ENCODE peak calls at places on chromosome 2, in five cellular contexts. L, M, X, A and R are unnamed samples.

GRCh38 chr2:58558866-58559265 is 317.7 kb upstream of the FANCL start:
- DNase-seq in L (no peak), M (no peak), X (no peak), A (no peak), R (no peak)

GRCh38 chr2:236581546-236581945 is 11.9 kb downstream of the ACKR3 start:
- DNase-seq in L (no peak), M (no peak), X (no peak), A (no peak), R (no peak)

GRCh38 chr2:151498178-151498577 is 88.5 kb downstream of the RIF1 start:
- DNase-seq in L (no peak), M (no peak), X (no peak), A (no peak), R (no peak)

GRCh38 chr2:45483997-45484396 is 127.1 kb downstream of the SRBD1 start:
- DNase-seq in L (no peak), M (no peak), X (no peak), A (no peak), R (no peak)

GRCh38 chr2:105099153-105099552 is 61.3 kb downstream of the MRPS9 start:
- DNase-seq in L (no peak), M (no peak), X (no peak), A (no peak), R (no peak)

GRCh38 chr2:239882781-239883180 is 142.4 kb downstream of the NDUFA10 start:
- DNase-seq in L (no peak), M (peak), X (no peak), A (no peak), R (no peak)

GRCh38 chr2:239293450-239294430 is 107.1 kb downstream of the HDAC4 start:
- DNase-seq in L (peak), M (no peak), X (no peak), A (no peak), R (no peak)

GRCh38 chr2:124402274-124402673 is 377.2 kb downstream of the CNTNAP5 start:
- DNase-seq in L (no peak), M (no peak), X (no peak), A (no peak), R (no peak)

GRCh38 chr2:20933692-20934091 is 110.2 kb downstream of the APOB start:
- DNase-seq in L (no peak), M (no peak), X (no peak), A (no peak), R (no peak)

GRCh38 chr2:30503692-30504076 is 56.6 kb downstream of the LCLAT1 start:
- DNase-seq in L (no peak), M (no peak), X (no peak), A (no peak), R (no peak)

GRCh38 chr2:195967336-195967735 is 101.3 kb downstream of the DNAH7 start:
- DNase-seq in L (no peak), M (no peak), X (peak), A (no peak), R (no peak)

GRCh38 chr2:85131116-85131515 is 2.1 kb upstream of the TCF7L1 start:
- DNase-seq in L (no peak), M (no peak), X (peak), A (no peak), R (no peak)

GRCh38 chr2:241945311-241945710 is 75.8 kb downstream of the RTP5 start:
- DNase-seq in L (no peak), M (no peak), X (no peak), A (no peak), R (no peak)

GRCh38 chr2:25247792-25248512 is 79.6 kb upstream of the POMC start:
- DNase-seq in L (no peak), M (no peak), X (no peak), A (no peak), R (no peak)

GRCh38 chr2:20012282-20013060 is at the start of gene MATN3:
- DNase-seq in L (peak), M (peak), X (no peak), A (no peak), R (no peak)

GRCh38 chr2:197647961-197648690 is 27.3 kb downstream of the RFTN2 start:
- DNase-seq in L (no peak), M (no peak), X (peak), A (no peak), R (no peak)

GRCh38 chr2:82508702-82509101 is 1950.4 kb downstream of the SUCLG1 start:
- DNase-seq in L (no peak), M (no peak), X (no peak), A (no peak), R (no peak)

GRCh38 chr2:157875720-157876065 is 437 bp downstream of the ACVR1 start:
- DNase-seq in L (no peak), M (peak), X (peak), A (no peak), R (no peak)

GRCh38 chr2:56898986-56899385 is 715.2 kb downstream of the CCDC85A start:
- DNase-seq in L (no peak), M (no peak), X (no peak), A (no peak), R (no peak)

GRCh38 chr2:23417310-23417709 is 32.3 kb downstream of the KLHL29 start:
- DNase-seq in L (no peak), M (no peak), X (no peak), A (no peak), R (no peak)

GRCh38 chr2:177143444-177143843 is 69.2 kb upstream of the HNRNPA3 start:
- DNase-seq in L (no peak), M (no peak), X (peak), A (no peak), R (no peak)

GRCh38 chr2:159126653-159127052 is 158.2 kb downstream of the TANC1 start:
- DNase-seq in L (no peak), M (no peak), X (no peak), A (peak), R (no peak)

GRCh38 chr2:189411860-189412259 is 29.4 kb upstream of the WDR75 start:
- DNase-seq in L (no peak), M (no peak), X (peak), A (peak), R (no peak)

GRCh38 chr2:126048719-126049118 is 607.2 kb upstream of the GYPC start:
- DNase-seq in L (no peak), M (no peak), X (no peak), A (no peak), R (no peak)

GRCh38 chr2:19682493-19682892 is 219.3 kb downstream of the TTC32 start:
- DNase-seq in L (no peak), M (no peak), X (no peak), A (no peak), R (no peak)

GRCh38 chr2:100235098-100235497 is 87.2 kb downstream of the LONRF2 start:
- DNase-seq in L (no peak), M (no peak), X (no peak), A (no peak), R (no peak)

GRCh38 chr2:160425394-160425793 is 68.2 kb downstream of the RBMS1 start:
- DNase-seq in L (no peak), M (no peak), X (no peak), A (no peak), R (no peak)

GRCh38 chr2:240930631-240931318 is 24.6 kb downstream of the CROCC2 start:
- DNase-seq in L (peak), M (no peak), X (no peak), A (no peak), R (no peak)

GRCh38 chr2:105102963-105103421 is 65.1 kb downstream of the MRPS9 start:
- DNase-seq in L (no peak), M (no peak), X (no peak), A (peak), R (no peak)

DNA sequence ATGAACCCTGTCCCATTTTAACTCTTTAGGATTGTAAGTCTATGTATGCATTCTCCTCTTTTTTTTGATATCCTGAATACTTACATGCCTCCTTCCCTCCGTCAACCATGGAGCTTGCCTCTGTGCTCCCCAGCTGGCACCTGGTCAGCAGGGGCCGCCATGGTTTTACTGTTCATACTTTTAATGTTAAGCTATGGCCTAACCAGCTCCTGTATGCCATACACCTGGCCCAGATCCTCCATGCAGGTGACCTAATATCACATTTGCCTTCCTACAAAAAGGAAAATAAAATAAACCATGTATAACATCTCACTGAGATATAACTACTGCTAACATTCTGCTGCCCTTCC is 283.1 kb upstream of the TRIB2 start:
- DNase-seq in L (no peak), M (no peak), X (no peak), A (no peak), R (no peak)
- TF ChIP-seq CTCF in L (no peak), M (no peak), X (no peak), A (no peak), R (no peak)

GRCh38 chr2:75560022-75560767 is 544 bp downstream of the EVA1A start:
- DNase-seq in L (no peak), M (no peak), X (peak), A (no peak), R (no peak)
- TF ChIP-seq CTCF in L (no peak), M (peak), X (peak), A (peak), R (no peak)

GRCh38 chr2:10007921-10008808 is 35.2 kb upstream of the KLF11 start:
- DNase-seq in L (peak), M (no peak), X (no peak), A (no peak), R (no peak)
- TF ChIP-seq CTCF in L (no peak), M (no peak), X (no peak), A (no peak), R (no peak)

GRCh38 chr2:224966663-224967062 is 75.6 kb downstream of the DOCK10 start:
- DNase-seq in L (no peak), M (no peak), X (no peak), A (no peak), R (no peak)

GRCh38 chr2:224970311-224970710 is 72.0 kb downstream of the DOCK10 start:
- DNase-seq in L (no peak), M (no peak), X (no peak), A (no peak), R (no peak)

GRCh38 chr2:224969095-224969494 is 73.2 kb downstream of the DOCK10 start:
- DNase-seq in L (no peak), M (no peak), X (no peak), A (no peak), R (no peak)

GRCh38 chr2:224969633-224970292 is 72.5 kb downstream of the DOCK10 start:
- DNase-seq in L (no peak), M (no peak), X (no peak), A (no peak), R (no peak)

GRCh38 chr2:224968051-224968450 is 74.2 kb downstream of the DOCK10 start:
- DNase-seq in L (no peak), M (no peak), X (no peak), A (no peak), R (no peak)
- TF ChIP-seq CTCF in L (no peak), M (no peak), X (no peak), A (no peak), R (no peak)

DNA sequence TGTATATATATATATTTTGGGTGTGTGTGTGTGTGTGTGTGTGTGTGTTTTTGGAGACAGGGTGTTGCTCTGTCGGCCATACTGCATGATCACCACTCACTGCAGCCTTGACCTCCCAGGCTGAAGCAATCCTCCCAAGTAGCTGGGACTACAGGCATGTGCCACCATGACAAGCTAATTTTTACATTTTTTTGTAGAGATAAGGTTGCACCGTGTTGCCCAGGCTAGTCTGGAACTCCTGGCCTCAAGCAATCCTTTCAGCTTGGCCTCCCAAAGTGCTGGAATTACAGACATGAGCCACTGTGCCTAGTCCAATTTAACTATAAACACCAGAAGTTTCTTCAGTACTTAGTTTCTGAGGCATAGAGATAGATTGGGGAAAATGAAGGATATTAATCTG is 18.3 kb downstream of the LIMS1 start:
- DNase-seq in L (no peak), M (no peak), X (no peak), A (no peak), R (no peak)
- TF ChIP-seq CTCF in L (no peak), M (no peak), X (no peak), A (no peak), R (no peak)

GRCh38 chr2:83826601-83827000 is 632.5 kb downstream of the SUCLG1 start:
- DNase-seq in L (no peak), M (no peak), X (no peak), A (no peak), R (no peak)

GRCh38 chr2:83823238-83823637 is 635.8 kb downstream of the SUCLG1 start:
- DNase-seq in L (no peak), M (no peak), X (no peak), A (no peak), R (no peak)

DNA sequence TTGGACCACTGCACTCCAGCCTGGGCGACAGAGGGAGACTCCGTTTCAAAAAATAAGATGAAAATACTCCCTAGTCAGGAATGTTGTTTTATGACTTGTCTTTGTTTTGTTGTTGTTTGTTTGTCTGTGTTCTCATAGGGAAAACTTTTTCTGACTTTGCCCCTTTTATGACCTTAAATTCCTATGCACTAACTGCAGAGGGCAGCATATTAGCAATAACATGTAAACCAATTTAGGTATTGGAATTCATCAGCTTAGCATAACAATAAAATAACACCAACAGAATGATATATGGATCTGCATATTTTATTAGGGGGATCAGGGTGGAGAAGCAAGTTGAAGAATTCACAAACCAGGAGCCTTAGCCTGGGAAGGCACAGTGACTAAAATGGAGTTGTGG is 631.5 kb downstream of the SUCLG1 start:
- DNase-seq in L (no peak), M (no peak), X (no peak), A (no peak), R (no peak)
- TF ChIP-seq CTCF in L (no peak), M (peak), X (no peak), A (no peak), R (no peak)

GRCh38 chr2:226698671-226699070 is 100.9 kb downstream of the IRS1 start:
- DNase-seq in L (no peak), M (no peak), X (no peak), A (no peak), R (no peak)

GRCh38 chr2:226701052-226701451 is 98.6 kb downstream of the IRS1 start:
- DNase-seq in L (no peak), M (no peak), X (no peak), A (peak), R (no peak)

GRCh38 chr2:226694910-226695309 is 104.7 kb downstream of the IRS1 start:
- DNase-seq in L (no peak), M (no peak), X (no peak), A (no peak), R (no peak)

GRCh38 chr2:226703501-226703900 is 96.1 kb downstream of the IRS1 start:
- DNase-seq in L (no peak), M (no peak), X (no peak), A (no peak), R (no peak)

DNA sequence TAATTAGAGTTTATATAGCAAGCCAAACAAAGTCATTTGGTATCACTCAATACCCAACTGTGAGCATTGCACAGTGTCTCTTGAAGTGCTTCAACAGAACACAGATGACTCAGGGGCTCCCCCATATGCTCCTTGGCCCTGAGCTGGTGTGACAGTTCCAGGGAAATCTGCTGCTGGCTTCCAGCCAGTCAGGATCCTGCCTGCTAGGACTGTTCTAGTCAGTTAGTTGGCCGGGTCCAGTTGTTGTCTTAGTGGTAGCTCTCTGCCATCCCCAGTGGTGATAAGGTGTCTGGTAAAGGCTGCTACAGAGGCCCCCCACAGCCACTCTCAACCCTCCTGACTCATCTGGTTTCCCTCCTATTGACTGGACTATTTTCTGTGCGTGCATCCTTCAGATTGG is 100.3 kb downstream of the IRS1 start:
- DNase-seq in L (peak), M (no peak), X (no peak), A (no peak), R (no peak)
- TF ChIP-seq CTCF in L (peak), M (no peak), X (no peak), A (no peak), R (no peak)

GRCh38 chr2:207766697-207767460 is 2.8 kb downstream of the FZD5 start:
- DNase-seq in L (no peak), M (no peak), X (no peak), A (no peak), R (no peak)
- TF ChIP-seq CTCF in L (no peak), M (no peak), X (no peak), A (no peak), R (no peak)

GRCh38 chr2:128321784-128322650 is 3.3 kb upstream of the HS6ST1 start:
- DNase-seq in L (peak), M (peak), X (peak), A (peak), R (peak)
- TF ChIP-seq CTCF in L (peak), M (peak), X (peak), A (peak), R (peak)